ENCODE peak calls at places on chromosomes 6 and 20, in five cellular contexts. Y is astrocyte; U is activated naive CD4-positive, alpha-beta T cell; D is NCI-H1092; C is brain microvascular endothelial cell. I is an unnamed sample.

GRCh38 chr6:150683320-150683719 is 83.6 kb downstream of the PLEKHG1 start:
- DNase-seq in Y (no peak), U (no peak), D (no peak), C (no peak), I (no peak)

GRCh38 chr20:49112596-49113274 is 66.6 kb downstream of the CSE1L start:
- DNase-seq in Y (peak), U (no peak), D (no peak), C (peak), I (no peak)

GRCh38 chr6:159390384-159390783 is 221.2 kb downstream of the FNDC1 start:
- DNase-seq in Y (peak), U (no peak), D (no peak), C (no peak), I (no peak)

GRCh38 chr20:8774412-8774811 is 294.5 kb upstream of the PLCB4 start:
- DNase-seq in Y (no peak), U (no peak), D (no peak), C (no peak), I (no peak)

GRCh38 chr20:25418779-25419178 is 11.3 kb downstream of the GINS1 start:
- DNase-seq in Y (peak), U (no peak), D (no peak), C (no peak), I (no peak)

GRCh38 chr6:23319560-23319959 is 750.2 kb downstream of the HDGFL1 start:
- DNase-seq in Y (no peak), U (no peak), D (no peak), C (no peak), I (no peak)

GRCh38 chr20:48791014-48791413 is 36.8 kb downstream of the PREX1 start:
- DNase-seq in Y (peak), U (no peak), D (peak), C (no peak), I (no peak)

GRCh38 chr20:21510995-21511394 is 2.9 kb downstream of the NKX2-2 start:
- DNase-seq in Y (no peak), U (no peak), D (no peak), C (no peak), I (no peak)

GRCh38 chr20:58753929-58754551 is 61.4 kb downstream of the NPEPL1 start:
- DNase-seq in Y (no peak), U (no peak), D (no peak), C (no peak), I (no peak)

GRCh38 chr6:110170081-110170480 is 9.4 kb downstream of the WASF1 start:
- DNase-seq in Y (no peak), U (no peak), D (no peak), C (no peak), I (no peak)

GRCh38 chr6:32920610-32921188 is 20.1 kb downstream of the HLA-DMB start:
- DNase-seq in Y (no peak), U (no peak), D (no peak), C (no peak), I (no peak)

GRCh38 chr6:98118357-98119045 is 715.9 kb upstream of the POU3F2 start:
- DNase-seq in Y (no peak), U (no peak), D (no peak), C (no peak), I (no peak)

GRCh38 chr6:113636357-113636824 is 220.8 kb upstream of the MARCKS start:
- DNase-seq in Y (peak), U (no peak), D (no peak), C (peak), I (no peak)

GRCh38 chr6:123329337-123329736 is 307.4 kb downstream of the TRDN start:
- DNase-seq in Y (no peak), U (no peak), D (no peak), C (no peak), I (no peak)

GRCh38 chr6:4906942-4907300 is 96.9 kb downstream of the RPP40 start:
- DNase-seq in Y (no peak), U (no peak), D (no peak), C (no peak), I (no peak)

GRCh38 chr20:50224553-50225255 is 34.1 kb downstream of the CEBPB start:
- DNase-seq in Y (peak), U (no peak), D (no peak), C (peak), I (no peak)

GRCh38 chr6:132199343-132199742 is 201.9 kb downstream of the MOXD1 start:
- DNase-seq in Y (peak), U (no peak), D (no peak), C (peak), I (no peak)

GRCh38 chr20:24034820-24035219 is 46.2 kb upstream of the GGTLC1 start:
- DNase-seq in Y (no peak), U (no peak), D (no peak), C (peak), I (no peak)

GRCh38 chr6:131867744-131868143 is 59.9 kb downstream of the ENPP1 start:
- DNase-seq in Y (peak), U (no peak), D (no peak), C (peak), I (no peak)

GRCh38 chr20:25196701-25197120 is 1.2 kb downstream of the ENTPD6 start:
- DNase-seq in Y (no peak), U (no peak), D (no peak), C (no peak), I (no peak)

GRCh38 chr6:48111143-48111506 is at the start of gene PTCHD4:
- DNase-seq in Y (peak), U (no peak), D (no peak), C (peak), I (no peak)

GRCh38 chr6:155528982-155529453 is 73.4 kb upstream of the NOX3 start:
- DNase-seq in Y (peak), U (no peak), D (no peak), C (peak), I (peak)

GRCh38 chr20:46013826-46014516 is 5.3 kb downstream of the MMP9 start:
- DNase-seq in Y (no peak), U (peak), D (peak), C (no peak), I (peak)

GRCh38 chr6:35445691-35446090 is 6.4 kb upstream of the FANCE start:
- DNase-seq in Y (no peak), U (no peak), D (no peak), C (no peak), I (no peak)

GRCh38 chr6:100379386-100379785 is 85.3 kb downstream of the SIM1 start:
- DNase-seq in Y (no peak), U (no peak), D (no peak), C (no peak), I (no peak)

GRCh38 chr6:145233955-145234354 is 501.4 kb downstream of the EPM2A start:
- DNase-seq in Y (no peak), U (no peak), D (no peak), C (no peak), I (no peak)

GRCh38 chr20:13267231-13267630 is 46.2 kb downstream of the ISM1 start:
- DNase-seq in Y (no peak), U (no peak), D (no peak), C (no peak), I (no peak)